ENCODE peak calls at places on chromosomes 3 and 15, in six cellular contexts. One of them, this sample, is unnamed.

GRCh38 chr15:92883643-92884458 is 16.3 kb upstream of the CHD2 start:
- DNase-seq in thoracic aorta: no peak
- DNase-seq in heart left ventricle: no peak
- DNase-seq in EL: no peak
- DNase-seq in psoas muscle: no peak
- DNase-seq in T-helper 9 cell: no peak
- DNase-seq in this sample: no peak

GRCh38 chr3:152317956-152318355 is 49.2 kb downstream of the MBNL1 start:
- DNase-seq in thoracic aorta: no peak
- DNase-seq in EL: peak
- DNase-seq in heart left ventricle: no peak
- DNase-seq in T-helper 9 cell: no peak
- DNase-seq in psoas muscle: no peak
- DNase-seq in this sample: no peak

GRCh38 chr3:144743325-144743724 is 771.7 kb downstream of the DIPK2A start:
- DNase-seq in heart left ventricle: no peak
- DNase-seq in thoracic aorta: no peak
- DNase-seq in psoas muscle: no peak
- DNase-seq in T-helper 9 cell: no peak
- DNase-seq in EL: no peak
- DNase-seq in this sample: no peak

GRCh38 chr3:46990573-46991374 is 11.3 kb downstream of the NBEAL2 start:
- DNase-seq in heart left ventricle: peak
- DNase-seq in T-helper 9 cell: no peak
- DNase-seq in psoas muscle: no peak
- DNase-seq in EL: no peak
- DNase-seq in thoracic aorta: no peak
- DNase-seq in this sample: no peak

GRCh38 chr3:7562892-7563291 is 702.0 kb downstream of the GRM7 start:
- DNase-seq in thoracic aorta: no peak
- DNase-seq in psoas muscle: no peak
- DNase-seq in EL: no peak
- DNase-seq in heart left ventricle: no peak
- DNase-seq in T-helper 9 cell: no peak
- DNase-seq in this sample: no peak

GRCh38 chr15:76177491-76178040 is 117.8 kb downstream of the TMEM266 start:
- DNase-seq in thoracic aorta: peak
- DNase-seq in heart left ventricle: peak
- DNase-seq in EL: peak
- DNase-seq in psoas muscle: peak
- DNase-seq in T-helper 9 cell: no peak
- DNase-seq in this sample: no peak

GRCh38 chr3:11390411-11391171 is 118.4 kb downstream of the ATG7 start:
- DNase-seq in EL: no peak
- DNase-seq in T-helper 9 cell: no peak
- DNase-seq in psoas muscle: no peak
- DNase-seq in heart left ventricle: no peak
- DNase-seq in thoracic aorta: no peak
- DNase-seq in this sample: no peak

GRCh38 chr3:141797819-141798405 is 34.7 kb downstream of the GRK7 start:
- DNase-seq in EL: no peak
- DNase-seq in T-helper 9 cell: no peak
- DNase-seq in heart left ventricle: peak
- DNase-seq in psoas muscle: no peak
- DNase-seq in thoracic aorta: no peak
- DNase-seq in this sample: peak

GRCh38 chr15:60565407-60565806 is 86.5 kb upstream of the ICE2 start:
- DNase-seq in T-helper 9 cell: no peak
- DNase-seq in psoas muscle: no peak
- DNase-seq in EL: no peak
- DNase-seq in thoracic aorta: no peak
- DNase-seq in heart left ventricle: no peak
- DNase-seq in this sample: no peak

GRCh38 chr15:53978248-53978906 is at the start of gene UNC13C:
- DNase-seq in thoracic aorta: no peak
- DNase-seq in psoas muscle: peak
- DNase-seq in heart left ventricle: peak
- DNase-seq in EL: no peak
- DNase-seq in T-helper 9 cell: no peak
- DNase-seq in this sample: no peak

GRCh38 chr3:65146149-65146548 is 458.3 kb upstream of the ADAMTS9 start:
- DNase-seq in EL: no peak
- DNase-seq in thoracic aorta: no peak
- DNase-seq in heart left ventricle: no peak
- DNase-seq in psoas muscle: no peak
- DNase-seq in T-helper 9 cell: no peak
- DNase-seq in this sample: no peak

GRCh38 chr3:58434990-58435389 is 1.4 kb upstream of the PDHB start:
- DNase-seq in heart left ventricle: no peak
- DNase-seq in EL: peak
- DNase-seq in psoas muscle: no peak
- DNase-seq in thoracic aorta: no peak
- DNase-seq in T-helper 9 cell: no peak
- DNase-seq in this sample: peak

GRCh38 chr3:77693147-77693546 is 653.2 kb downstream of the ROBO2 start:
- DNase-seq in T-helper 9 cell: no peak
- DNase-seq in EL: no peak
- DNase-seq in psoas muscle: no peak
- DNase-seq in thoracic aorta: no peak
- DNase-seq in heart left ventricle: no peak
- DNase-seq in this sample: no peak

GRCh38 chr3:25156526-25157075 is 271.5 kb upstream of the RARB start:
- DNase-seq in heart left ventricle: no peak
- DNase-seq in thoracic aorta: peak
- DNase-seq in T-helper 9 cell: no peak
- DNase-seq in psoas muscle: no peak
- DNase-seq in EL: peak
- DNase-seq in this sample: no peak

GRCh38 chr3:58560771-58561311 is 16.4 kb downstream of the FAM107A start:
- DNase-seq in heart left ventricle: no peak
- DNase-seq in EL: peak
- DNase-seq in T-helper 9 cell: no peak
- DNase-seq in psoas muscle: no peak
- DNase-seq in thoracic aorta: no peak
- DNase-seq in this sample: no peak

GRCh38 chr3:41143421-41144031 is 55.8 kb upstream of the CTNNB1 start:
- DNase-seq in psoas muscle: no peak
- DNase-seq in thoracic aorta: no peak
- DNase-seq in EL: no peak
- DNase-seq in heart left ventricle: no peak
- DNase-seq in T-helper 9 cell: no peak
- DNase-seq in this sample: no peak

GRCh38 chr15:35019401-35020327 is 31.6 kb upstream of the ZNF770 start:
- DNase-seq in T-helper 9 cell: no peak
- DNase-seq in EL: peak
- DNase-seq in heart left ventricle: no peak
- DNase-seq in thoracic aorta: no peak
- DNase-seq in psoas muscle: no peak
- DNase-seq in this sample: no peak

GRCh38 chr3:133956333-133956732 is 60.7 kb upstream of the RAB6B start:
- DNase-seq in EL: no peak
- DNase-seq in psoas muscle: no peak
- DNase-seq in T-helper 9 cell: no peak
- DNase-seq in heart left ventricle: peak
- DNase-seq in thoracic aorta: no peak
- DNase-seq in this sample: no peak

GRCh38 chr15:88057836-88058235 is 198.7 kb downstream of the NTRK3 start:
- DNase-seq in heart left ventricle: no peak
- DNase-seq in EL: peak
- DNase-seq in psoas muscle: no peak
- DNase-seq in T-helper 9 cell: no peak
- DNase-seq in thoracic aorta: no peak
- DNase-seq in this sample: no peak

GRCh38 chr3:149417174-149417573 is 39.7 kb upstream of the TM4SF1 start:
- DNase-seq in T-helper 9 cell: no peak
- DNase-seq in heart left ventricle: no peak
- DNase-seq in thoracic aorta: no peak
- DNase-seq in psoas muscle: no peak
- DNase-seq in EL: no peak
- DNase-seq in this sample: no peak

GRCh38 chr3:141331370-141332318 is 36.7 kb upstream of the ZBTB38 start:
- DNase-seq in thoracic aorta: peak
- DNase-seq in heart left ventricle: peak
- DNase-seq in EL: peak
- DNase-seq in T-helper 9 cell: no peak
- DNase-seq in psoas muscle: peak
- DNase-seq in this sample: no peak

GRCh38 chr3:190807719-190808375 is 54.6 kb downstream of the GMNC start:
- DNase-seq in heart left ventricle: peak
- DNase-seq in psoas muscle: peak
- DNase-seq in EL: no peak
- DNase-seq in T-helper 9 cell: no peak
- DNase-seq in thoracic aorta: no peak
- DNase-seq in this sample: peak

GRCh38 chr15:77654975-77655374 is 22.3 kb upstream of the LINGO1 start:
- DNase-seq in psoas muscle: no peak
- DNase-seq in heart left ventricle: no peak
- DNase-seq in thoracic aorta: no peak
- DNase-seq in T-helper 9 cell: no peak
- DNase-seq in EL: peak
- DNase-seq in this sample: no peak

GRCh38 chr3:197525706-197526105 is 30.1 kb downstream of the BDH1 start:
- DNase-seq in thoracic aorta: no peak
- DNase-seq in T-helper 9 cell: no peak
- DNase-seq in EL: no peak
- DNase-seq in psoas muscle: no peak
- DNase-seq in heart left ventricle: no peak
- DNase-seq in this sample: no peak

GRCh38 chr15:42914728-42915497 is 5.7 kb downstream of the TTBK2 start:
- DNase-seq in EL: no peak
- DNase-seq in heart left ventricle: no peak
- DNase-seq in psoas muscle: no peak
- DNase-seq in thoracic aorta: no peak
- DNase-seq in T-helper 9 cell: no peak
- DNase-seq in this sample: no peak

GRCh38 chr3:32376098-32376497 is 15.6 kb upstream of the CMTM7 start:
- DNase-seq in heart left ventricle: no peak
- DNase-seq in thoracic aorta: no peak
- DNase-seq in EL: no peak
- DNase-seq in psoas muscle: no peak
- DNase-seq in T-helper 9 cell: no peak
- DNase-seq in this sample: no peak

GRCh38 chr15:71003314-71003713 is 110.7 kb downstream of the LRRC49 start:
- DNase-seq in thoracic aorta: no peak
- DNase-seq in psoas muscle: no peak
- DNase-seq in EL: peak
- DNase-seq in heart left ventricle: no peak
- DNase-seq in T-helper 9 cell: no peak
- DNase-seq in this sample: no peak

GRCh38 chr3:25306741-25307140 is 121.3 kb upstream of the RARB start:
- DNase-seq in thoracic aorta: no peak
- DNase-seq in heart left ventricle: no peak
- DNase-seq in T-helper 9 cell: no peak
- DNase-seq in psoas muscle: no peak
- DNase-seq in EL: no peak
- DNase-seq in this sample: no peak

GRCh38 chr15:62644874-62645755 is 397.4 kb upstream of the TPM1 start:
- DNase-seq in psoas muscle: no peak
- DNase-seq in EL: no peak
- DNase-seq in heart left ventricle: no peak
- DNase-seq in thoracic aorta: no peak
- DNase-seq in T-helper 9 cell: no peak
- DNase-seq in this sample: no peak

GRCh38 chr3:127291611-127292010 is 3.8 kb upstream of the PRR20G start:
- DNase-seq in EL: no peak
- DNase-seq in T-helper 9 cell: no peak
- DNase-seq in thoracic aorta: no peak
- DNase-seq in heart left ventricle: no peak
- DNase-seq in psoas muscle: no peak
- DNase-seq in this sample: no peak

GRCh38 chr3:73663495-73663894 is 38.8 kb upstream of the PDZRN3 start:
- DNase-seq in heart left ventricle: no peak
- DNase-seq in psoas muscle: no peak
- DNase-seq in T-helper 9 cell: no peak
- DNase-seq in EL: no peak
- DNase-seq in thoracic aorta: no peak
- DNase-seq in this sample: no peak

GRCh38 chr3:65669163-65669875 is 369.4 kb downstream of the MAGI1 start:
- DNase-seq in thoracic aorta: no peak
- DNase-seq in T-helper 9 cell: no peak
- DNase-seq in heart left ventricle: no peak
- DNase-seq in EL: no peak
- DNase-seq in psoas muscle: no peak
- DNase-seq in this sample: no peak

GRCh38 chr15:73865379-73865778 is 8.0 kb upstream of the TBC1D21 start:
- DNase-seq in thoracic aorta: no peak
- DNase-seq in EL: no peak
- DNase-seq in heart left ventricle: no peak
- DNase-seq in T-helper 9 cell: no peak
- DNase-seq in psoas muscle: no peak
- DNase-seq in this sample: no peak

GRCh38 chr3:108180214-108180613 is 42.0 kb downstream of the IFT57 start:
- DNase-seq in T-helper 9 cell: no peak
- DNase-seq in heart left ventricle: no peak
- DNase-seq in psoas muscle: no peak
- DNase-seq in thoracic aorta: no peak
- DNase-seq in EL: peak
- DNase-seq in this sample: no peak

GRCh38 chr3:99751649-99752048 is 66.0 kb upstream of the CMSS1 start:
- DNase-seq in EL: peak
- DNase-seq in psoas muscle: no peak
- DNase-seq in heart left ventricle: no peak
- DNase-seq in T-helper 9 cell: no peak
- DNase-seq in thoracic aorta: no peak
- DNase-seq in this sample: no peak

This sample was measured in ovary.